ENCODE peak calls at places on chromosomes 6 and 20, in six cellular contexts. I is GM12878, S is ovary, Z is dorsolateral prefrontal cortex, G is transverse colon, A is cardiac muscle cell. O is an unnamed sample.

GRCh38 chr6:148291876-148292275 is 50.8 kb upstream of the SASH1 start:
- DNase-seq in G (no peak), Z (no peak), A (no peak), I (no peak), S (no peak), O (no peak)

GRCh38 chr6:154058963-154059680 is 20.1 kb downstream of the OPRM1 start:
- DNase-seq in S (no peak), G (no peak), Z (no peak), A (no peak), I (no peak), O (no peak)

GRCh38 chr20:17633221-17633849 is 48.7 kb downstream of the RRBP1 start:
- DNase-seq in A (no peak), S (no peak), G (no peak), Z (no peak), I (no peak), O (no peak)

GRCh38 chr6:170423814-170424633 is 117.5 kb downstream of the FAM120B start:
- DNase-seq in I (no peak), Z (no peak), G (no peak), A (no peak), S (peak; percentile 47), O (no peak)

GRCh38 chr20:23296841-23297701 is 53.5 kb upstream of the NXT1 start:
- DNase-seq in S (no peak), I (no peak), G (no peak), A (no peak), Z (no peak), O (no peak)

GRCh38 chr6:30915591-30915946 is 1.5 kb downstream of the VARS2 start:
- DNase-seq in I (no peak), G (no peak), A (peak; percentile 75), Z (no peak), S (peak; percentile 33), O (no peak)

GRCh38 chr6:133062077-133062476 is 179.1 kb upstream of the EYA4 start:
- DNase-seq in S (no peak), Z (no peak), A (no peak), I (no peak), G (no peak), O (no peak)

GRCh38 chr6:8100159-8100854 is 2.0 kb downstream of the EEF1E1 start:
- DNase-seq in S (no peak), A (no peak), I (no peak), Z (no peak), G (no peak), O (no peak)

GRCh38 chr20:9945406-9945805 is 89.4 kb upstream of the ANKEF1 start:
- DNase-seq in Z (no peak), I (no peak), S (no peak), G (no peak), A (no peak), O (no peak)

GRCh38 chr20:4470375-4470774 is 251.3 kb upstream of the PRND start:
- DNase-seq in I (no peak), Z (no peak), G (no peak), S (no peak), A (no peak), O (no peak)

GRCh38 chr6:140909620-140910019 is 1223.1 kb upstream of the GJE1 start:
- DNase-seq in I (no peak), S (no peak), Z (no peak), G (no peak), A (no peak), O (no peak)

GRCh38 chr6:119147101-119148053 is 68.9 kb upstream of the FAM184A start:
- DNase-seq in Z (no peak), I (peak; percentile 60), A (no peak), G (peak; percentile 56), S (peak; percentile 37), O (peak; percentile 42)

GRCh38 chr6:121187200-121187832 is 147.0 kb downstream of the TBC1D32 start:
- DNase-seq in S (no peak), I (no peak), G (no peak), Z (no peak), A (no peak), O (no peak)

GRCh38 chr6:89655122-89655521 is 16.6 kb upstream of the LYRM2 start:
- DNase-seq in S (no peak), Z (no peak), G (no peak), I (no peak), A (no peak), O (no peak)

GRCh38 chr6:161189891-161190290 is 84.0 kb downstream of the AGPAT4 start:
- DNase-seq in G (no peak), A (no peak), S (no peak), Z (no peak), I (no peak), O (no peak)

GRCh38 chr20:50129662-50130345 is 16.9 kb upstream of the UBE2V1 start:
- DNase-seq in G (no peak), A (no peak), Z (no peak), I (no peak), S (no peak), O (no peak)

GRCh38 chr6:15754035-15754705 is 91.3 kb upstream of the DTNBP1 start:
- DNase-seq in A (no peak), S (no peak), I (no peak), Z (no peak), G (no peak), O (no peak)

GRCh38 chr20:6122873-6123649 is at the start of gene FERMT1:
- DNase-seq in I (no peak), A (peak; percentile 79), Z (no peak), G (peak; percentile 82), S (peak; percentile 48), O (peak; percentile 57)

GRCh38 chr6:113522376-113522775 is 334.8 kb upstream of the MARCKS start:
- DNase-seq in A (no peak), G (no peak), Z (no peak), S (no peak), I (no peak), O (no peak)

GRCh38 chr6:3987072-3987471 is 91.9 kb downstream of the FAM217A start:
- DNase-seq in G (peak; percentile 19), I (no peak), A (peak; percentile 65), Z (no peak), S (no peak), O (no peak)

GRCh38 chr6:107956586-107957164 is 1.3 kb downstream of the SEC63 start:
- DNase-seq in A (peak; percentile 53), S (no peak), G (no peak), Z (no peak), I (no peak), O (no peak)

GRCh38 chr6:167291623-167292300 is 647 bp downstream of the UNC93A start:
- DNase-seq in G (no peak), A (no peak), S (no peak), Z (no peak), I (no peak), O (no peak)

GRCh38 chr6:167293088-167293589 is 2.0 kb downstream of the UNC93A start:
- DNase-seq in I (no peak), G (no peak), S (no peak), Z (no peak), A (no peak), O (no peak)

GRCh38 chr6:167290786-167291622 is at the start of gene UNC93A:
- DNase-seq in S (no peak), I (no peak), A (no peak), G (no peak), Z (no peak), O (no peak)

GRCh38 chr6:167293590-167294091 is 2.5 kb downstream of the UNC93A start:
- DNase-seq in S (no peak), G (no peak), I (no peak), Z (no peak), A (no peak), O (no peak)

DNA sequence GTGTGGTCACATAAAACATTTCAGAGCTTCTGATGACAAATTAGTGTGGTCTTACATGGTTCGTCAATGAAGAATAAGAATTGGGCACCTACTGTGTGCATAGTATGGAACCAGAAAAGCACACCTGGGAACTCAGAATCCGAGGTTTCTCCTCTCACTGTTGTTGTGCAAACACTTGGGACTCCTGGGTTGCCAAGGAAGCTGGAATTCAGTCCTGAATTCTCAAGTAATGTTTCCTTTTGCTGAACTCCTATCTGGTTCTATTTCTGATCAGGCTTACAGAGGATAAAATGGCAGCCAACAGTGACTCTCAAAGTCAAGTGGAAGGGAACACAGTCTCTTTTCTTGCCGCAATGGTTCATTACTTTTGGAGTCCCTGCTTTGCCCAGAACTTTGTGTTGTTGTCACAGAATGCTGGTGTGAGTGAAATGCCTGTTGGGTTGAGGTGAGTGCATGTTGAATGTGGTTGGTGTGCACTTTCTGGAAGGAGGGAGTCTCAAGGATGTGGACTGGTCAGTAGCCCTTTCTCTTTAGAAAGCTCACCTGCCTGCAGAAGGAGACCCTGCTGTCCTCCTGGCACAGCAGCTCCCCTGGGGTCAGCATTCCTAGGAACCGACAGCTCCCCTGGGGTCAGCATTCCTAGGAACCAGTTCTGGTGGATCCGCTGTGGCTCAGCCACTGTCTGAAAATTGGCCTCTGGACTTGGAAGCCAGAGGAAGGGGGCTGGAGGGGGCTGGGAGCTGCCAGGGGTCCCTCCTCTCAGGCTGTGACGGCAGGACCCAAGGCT is 1.4 kb downstream of the UNC93A start:
- DNase-seq in Z (no peak), I (no peak), A (no peak), G (no peak), S (no peak), O (no peak)
- H3K4me3 ChIP-seq in Z (no peak overlapping the region), I (no peak overlapping the region), A (no peak overlapping the region), G (no peak overlapping the region), S (no peak overlapping the region), O (no peak overlapping the region)

GRCh38 chr20:62408055-62408454 is 970 bp upstream of the CABLES2 start:
- DNase-seq in I (no peak), A (no peak), Z (no peak), G (no peak), S (no peak), O (no peak)

GRCh38 chr20:62406635-62407176 is 379 bp downstream of the CABLES2 start:
- DNase-seq in I (no peak), A (no peak), S (peak; percentile 33), G (no peak), Z (no peak), O (no peak)

GRCh38 chr20:62405981-62406513 is 1.0 kb downstream of the CABLES2 start:
- DNase-seq in I (no peak), A (no peak), S (no peak), G (no peak), Z (no peak), O (no peak)

GRCh38 chr20:62408640-62409039 is 1.6 kb upstream of the CABLES2 start:
- DNase-seq in G (no peak), Z (no peak), S (no peak), I (no peak), A (no peak), O (no peak)

GRCh38 chr20:62407221-62407992 is at the start of gene CABLES2:
- DNase-seq in A (peak; percentile 96), Z (peak; percentile 96), S (peak; percentile 88), I (peak; percentile 58), G (peak; percentile 94), O (peak; percentile 94)
- TF ChIP-seq CTCF in A (no peak), Z (peak; percentile 60), S (peak; percentile 63), I (peak; percentile 10), G (peak; percentile 17), O (peak; percentile 25)

GRCh38 chr20:63090052-63090451 is 83.3 kb upstream of the BHLHE23 start:
- DNase-seq in I (no peak), A (no peak), S (no peak), Z (peak; percentile 5), G (no peak), O (no peak)
- H3K27me3 ChIP-seq in I (no peaks in the 10 kb centered on the region), A (peaks cover 46% of the 10 kb centered on the region), S (no peaks in the 10 kb centered on the region), Z (no peaks in the 10 kb centered on the region), G (peaks cover 52% of the 10 kb centered on the region), O (peaks cover 1% of the 10 kb centered on the region)

DNA sequence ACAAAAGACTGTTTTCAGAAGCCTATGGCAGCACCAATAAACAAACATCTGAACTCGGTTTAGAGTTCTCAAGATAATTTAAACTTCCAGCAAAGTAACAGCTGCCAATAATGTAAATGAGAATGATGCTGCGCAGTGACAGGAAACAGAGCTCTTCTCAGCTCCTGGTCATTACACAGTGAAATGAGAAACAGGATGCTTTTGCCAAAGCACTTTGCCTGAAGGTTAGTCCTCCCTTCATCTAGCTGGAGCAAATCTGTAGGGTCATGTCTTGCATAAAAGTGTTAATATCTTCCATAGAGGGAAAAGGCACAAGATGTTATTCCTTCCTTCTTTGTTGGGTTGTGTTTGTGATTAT is 102.7 kb upstream of the BEND6 start:
- DNase-seq in Z (no peak), S (no peak), G (no peak), I (no peak), A (no peak), O (no peak)
- H3K4me3 ChIP-seq in Z (peak overlapping the region; percentile 74), S (peak overlapping the region; percentile 38), G (no peak overlapping the region), I (peak overlapping the region; percentile 100), A (no peak overlapping the region), O (peak overlapping the region; percentile 72)